ENCODE peak calls at places on chromosomes 5 and 9, in eight cellular contexts. D, C, X, Y, A, S, B and P are unnamed samples.

GRCh38 chr9:73270967-73271722 is 119.5 kb downstream of the ANXA1 start:
- DNase-seq in D (no peak), C (no peak), X (no peak), Y (peak), A (no peak), S (no peak), B (peak), P (peak)

GRCh38 chr9:120791161-120791560 is 2.1 kb downstream of the FBXW2 start:
- DNase-seq in D (no peak), C (no peak), X (no peak), Y (no peak), A (no peak), S (no peak), B (no peak), P (no peak)

GRCh38 chr5:172770374-172770674 is 671 bp downstream of the DUSP1 start:
- DNase-seq in D (peak), C (no peak), X (no peak), Y (no peak), A (no peak), S (no peak), B (no peak), P (no peak)

GRCh38 chr5:2293906-2294305 is 411.2 kb upstream of the IRX4 start:
- DNase-seq in D (no peak), C (no peak), X (no peak), Y (no peak), A (peak), S (no peak), B (no peak), P (no peak)

GRCh38 chr5:168601972-168602371 is 22.8 kb upstream of the PANK3 start:
- DNase-seq in D (no peak), C (no peak), X (no peak), Y (no peak), A (no peak), S (no peak), B (no peak), P (no peak)

GRCh38 chr5:112276996-112277395 is 142.1 kb downstream of the EPB41L4A start:
- DNase-seq in D (no peak), C (no peak), X (peak), Y (no peak), A (peak), S (no peak), B (no peak), P (no peak)

GRCh38 chr9:121269030-121269887 is 1.3 kb downstream of the GSN start:
- DNase-seq in D (peak), C (no peak), X (peak), Y (no peak), A (no peak), S (no peak), B (no peak), P (no peak)

GRCh38 chr9:17520264-17521058 is 58.4 kb upstream of the SH3GL2 start:
- DNase-seq in D (no peak), C (no peak), X (peak), Y (no peak), A (peak), S (no peak), B (no peak), P (no peak)

GRCh38 chr9:122176916-122177315 is 17.2 kb downstream of the MORN5 start:
- DNase-seq in D (no peak), C (no peak), X (no peak), Y (no peak), A (peak), S (no peak), B (no peak), P (no peak)

GRCh38 chr9:1007312-1007711 is 30.9 kb downstream of the DMRT3 start:
- DNase-seq in D (no peak), C (no peak), X (no peak), Y (no peak), A (no peak), S (no peak), B (no peak), P (no peak)

GRCh38 chr5:135671052-135671451 is 92.3 kb upstream of the CXCL14 start:
- DNase-seq in D (no peak), C (no peak), X (no peak), Y (no peak), A (no peak), S (no peak), B (no peak), P (no peak)

GRCh38 chr9:93096131-93096802 is at the start of gene CARD19:
- DNase-seq in D (peak), C (peak), X (peak), Y (no peak), A (no peak), S (no peak), B (peak), P (no peak)

GRCh38 chr9:95508242-95508967 is 8.4 kb downstream of the PTCH1 start:
- DNase-seq in D (no peak), C (no peak), X (peak), Y (no peak), A (no peak), S (no peak), B (peak), P (no peak)

GRCh38 chr9:72929542-72929941 is 23.3 kb downstream of the ALDH1A1 start:
- DNase-seq in D (no peak), C (no peak), X (no peak), Y (no peak), A (no peak), S (no peak), B (no peak), P (no peak)